ENCODE peak calls at places on chromosomes 4 and X, in ten cellular contexts. One of them, this sample, is unnamed.

GRCh38 chr4:7285244-7286122 is 93.1 kb downstream of the SORCS2 start:
- DNase-seq in T-helper 1 cell: no peak
- DNase-seq in CD4-positive, alpha-beta memory T cell: no peak
- DNase-seq in T-helper 9 cell: no peak
- DNase-seq in stimulated activated CD4-positive, alpha-beta T cell treated with anti-CD3 and anti-CD28 coated beads, TNF-alpha, amount 100 ng/mL, for 1 hour: no peak
- DNase-seq in left cardiac atrium: no peak
- DNase-seq in neural crest cell: no peak
- DNase-seq in DMS153: no peak
- DNase-seq in stimulated activated CD8-positive, alpha-beta memory T cell treated with anti-CD3 and anti-CD28 coated beads, Interleukin-2, amount 100 ng/mL, for 1 hour: no peak
- DNase-seq in adrenal gland: no peak
- DNase-seq in this sample: no peak

GRCh38 chr4:2417765-2418651 is at the start of gene ZFYVE28:
- DNase-seq in adrenal gland: peak
- DNase-seq in stimulated activated CD4-positive, alpha-beta T cell treated with anti-CD3 and anti-CD28 coated beads, TNF-alpha, amount 100 ng/mL, for 1 hour: no peak
- DNase-seq in stimulated activated CD8-positive, alpha-beta memory T cell treated with anti-CD3 and anti-CD28 coated beads, Interleukin-2, amount 100 ng/mL, for 1 hour: no peak
- DNase-seq in neural crest cell: no peak
- DNase-seq in DMS153: no peak
- DNase-seq in T-helper 9 cell: no peak
- DNase-seq in T-helper 1 cell: no peak
- DNase-seq in left cardiac atrium: no peak
- DNase-seq in CD4-positive, alpha-beta memory T cell: no peak
- DNase-seq in this sample: peak

GRCh38 chrX:12007881-12008280 is 130.4 kb upstream of the FRMPD4 start:
- DNase-seq in T-helper 9 cell: no peak
- DNase-seq in adrenal gland: no peak
- DNase-seq in CD4-positive, alpha-beta memory T cell: no peak
- DNase-seq in DMS153: peak
- DNase-seq in stimulated activated CD8-positive, alpha-beta memory T cell treated with anti-CD3 and anti-CD28 coated beads, Interleukin-2, amount 100 ng/mL, for 1 hour: no peak
- DNase-seq in stimulated activated CD4-positive, alpha-beta T cell treated with anti-CD3 and anti-CD28 coated beads, TNF-alpha, amount 100 ng/mL, for 1 hour: no peak
- DNase-seq in neural crest cell: no peak
- DNase-seq in T-helper 1 cell: no peak
- DNase-seq in left cardiac atrium: no peak
- DNase-seq in this sample: no peak

GRCh38 chr4:167897116-167897515 is 195.2 kb upstream of the ANXA10 start:
- DNase-seq in DMS153: peak
- DNase-seq in neural crest cell: peak
- DNase-seq in stimulated activated CD4-positive, alpha-beta T cell treated with anti-CD3 and anti-CD28 coated beads, TNF-alpha, amount 100 ng/mL, for 1 hour: no peak
- DNase-seq in T-helper 1 cell: no peak
- DNase-seq in T-helper 9 cell: no peak
- DNase-seq in adrenal gland: no peak
- DNase-seq in stimulated activated CD8-positive, alpha-beta memory T cell treated with anti-CD3 and anti-CD28 coated beads, Interleukin-2, amount 100 ng/mL, for 1 hour: no peak
- DNase-seq in CD4-positive, alpha-beta memory T cell: no peak
- DNase-seq in left cardiac atrium: no peak
- DNase-seq in this sample: no peak

GRCh38 chr4:16083217-16084191 is at the start of gene PROM1:
- DNase-seq in stimulated activated CD4-positive, alpha-beta T cell treated with anti-CD3 and anti-CD28 coated beads, TNF-alpha, amount 100 ng/mL, for 1 hour: no peak
- DNase-seq in T-helper 1 cell: no peak
- DNase-seq in adrenal gland: no peak
- DNase-seq in neural crest cell: peak
- DNase-seq in left cardiac atrium: peak
- DNase-seq in CD4-positive, alpha-beta memory T cell: no peak
- DNase-seq in T-helper 9 cell: no peak
- DNase-seq in DMS153: peak
- DNase-seq in stimulated activated CD8-positive, alpha-beta memory T cell treated with anti-CD3 and anti-CD28 coated beads, Interleukin-2, amount 100 ng/mL, for 1 hour: no peak
- DNase-seq in this sample: no peak

GRCh38 chr4:6963139-6963611 is 53.5 kb downstream of the TBC1D14 start:
- DNase-seq in CD4-positive, alpha-beta memory T cell: no peak
- DNase-seq in T-helper 1 cell: no peak
- DNase-seq in neural crest cell: no peak
- DNase-seq in adrenal gland: peak
- DNase-seq in T-helper 9 cell: no peak
- DNase-seq in left cardiac atrium: no peak
- DNase-seq in DMS153: no peak
- DNase-seq in stimulated activated CD8-positive, alpha-beta memory T cell treated with anti-CD3 and anti-CD28 coated beads, Interleukin-2, amount 100 ng/mL, for 1 hour: no peak
- DNase-seq in stimulated activated CD4-positive, alpha-beta T cell treated with anti-CD3 and anti-CD28 coated beads, TNF-alpha, amount 100 ng/mL, for 1 hour: no peak
- DNase-seq in this sample: no peak

GRCh38 chr4:187444061-187444460 is 551.5 kb upstream of the ZFP42 start:
- DNase-seq in CD4-positive, alpha-beta memory T cell: no peak
- DNase-seq in left cardiac atrium: no peak
- DNase-seq in stimulated activated CD4-positive, alpha-beta T cell treated with anti-CD3 and anti-CD28 coated beads, TNF-alpha, amount 100 ng/mL, for 1 hour: no peak
- DNase-seq in T-helper 1 cell: no peak
- DNase-seq in neural crest cell: no peak
- DNase-seq in adrenal gland: no peak
- DNase-seq in T-helper 9 cell: no peak
- DNase-seq in DMS153: no peak
- DNase-seq in stimulated activated CD8-positive, alpha-beta memory T cell treated with anti-CD3 and anti-CD28 coated beads, Interleukin-2, amount 100 ng/mL, for 1 hour: no peak
- DNase-seq in this sample: no peak

GRCh38 chr4:77994194-77994721 is 62.9 kb upstream of the FRAS1 start:
- DNase-seq in T-helper 9 cell: no peak
- DNase-seq in CD4-positive, alpha-beta memory T cell: no peak
- DNase-seq in DMS153: no peak
- DNase-seq in left cardiac atrium: no peak
- DNase-seq in T-helper 1 cell: no peak
- DNase-seq in adrenal gland: no peak
- DNase-seq in neural crest cell: peak
- DNase-seq in stimulated activated CD8-positive, alpha-beta memory T cell treated with anti-CD3 and anti-CD28 coated beads, Interleukin-2, amount 100 ng/mL, for 1 hour: no peak
- DNase-seq in stimulated activated CD4-positive, alpha-beta T cell treated with anti-CD3 and anti-CD28 coated beads, TNF-alpha, amount 100 ng/mL, for 1 hour: no peak
- DNase-seq in this sample: no peak

GRCh38 chrX:102863735-102864134 is 73.3 kb upstream of the RAB40AL start:
- DNase-seq in T-helper 1 cell: peak
- DNase-seq in stimulated activated CD4-positive, alpha-beta T cell treated with anti-CD3 and anti-CD28 coated beads, TNF-alpha, amount 100 ng/mL, for 1 hour: peak
- DNase-seq in left cardiac atrium: peak
- DNase-seq in CD4-positive, alpha-beta memory T cell: peak
- DNase-seq in DMS153: peak
- DNase-seq in stimulated activated CD8-positive, alpha-beta memory T cell treated with anti-CD3 and anti-CD28 coated beads, Interleukin-2, amount 100 ng/mL, for 1 hour: peak
- DNase-seq in neural crest cell: peak
- DNase-seq in T-helper 9 cell: peak
- DNase-seq in adrenal gland: peak
- DNase-seq in this sample: peak

GRCh38 chr4:1775731-1776500 is 17.2 kb upstream of the FGFR3 start:
- DNase-seq in stimulated activated CD4-positive, alpha-beta T cell treated with anti-CD3 and anti-CD28 coated beads, TNF-alpha, amount 100 ng/mL, for 1 hour: no peak
- DNase-seq in left cardiac atrium: no peak
- DNase-seq in stimulated activated CD8-positive, alpha-beta memory T cell treated with anti-CD3 and anti-CD28 coated beads, Interleukin-2, amount 100 ng/mL, for 1 hour: no peak
- DNase-seq in DMS153: no peak
- DNase-seq in T-helper 9 cell: no peak
- DNase-seq in adrenal gland: no peak
- DNase-seq in CD4-positive, alpha-beta memory T cell: no peak
- DNase-seq in T-helper 1 cell: no peak
- DNase-seq in neural crest cell: no peak
- DNase-seq in this sample: no peak

GRCh38 chrX:104419211-104419610 is 146.8 kb upstream of the IL1RAPL2 start:
- DNase-seq in CD4-positive, alpha-beta memory T cell: no peak
- DNase-seq in left cardiac atrium: no peak
- DNase-seq in neural crest cell: no peak
- DNase-seq in DMS153: no peak
- DNase-seq in T-helper 9 cell: no peak
- DNase-seq in adrenal gland: no peak
- DNase-seq in stimulated activated CD8-positive, alpha-beta memory T cell treated with anti-CD3 and anti-CD28 coated beads, Interleukin-2, amount 100 ng/mL, for 1 hour: no peak
- DNase-seq in T-helper 1 cell: no peak
- DNase-seq in stimulated activated CD4-positive, alpha-beta T cell treated with anti-CD3 and anti-CD28 coated beads, TNF-alpha, amount 100 ng/mL, for 1 hour: no peak
- DNase-seq in this sample: no peak

GRCh38 chr4:150244600-150244999 is 166.4 kb downstream of the DCLK2 start:
- DNase-seq in adrenal gland: no peak
- DNase-seq in stimulated activated CD8-positive, alpha-beta memory T cell treated with anti-CD3 and anti-CD28 coated beads, Interleukin-2, amount 100 ng/mL, for 1 hour: no peak
- DNase-seq in T-helper 9 cell: no peak
- DNase-seq in T-helper 1 cell: no peak
- DNase-seq in stimulated activated CD4-positive, alpha-beta T cell treated with anti-CD3 and anti-CD28 coated beads, TNF-alpha, amount 100 ng/mL, for 1 hour: no peak
- DNase-seq in DMS153: peak
- DNase-seq in CD4-positive, alpha-beta memory T cell: no peak
- DNase-seq in left cardiac atrium: no peak
- DNase-seq in neural crest cell: no peak
- DNase-seq in this sample: no peak

GRCh38 chr4:113355550-113356371 is 306.3 kb downstream of the ANK2 start:
- DNase-seq in stimulated activated CD4-positive, alpha-beta T cell treated with anti-CD3 and anti-CD28 coated beads, TNF-alpha, amount 100 ng/mL, for 1 hour: peak
- DNase-seq in T-helper 1 cell: peak
- DNase-seq in DMS153: no peak
- DNase-seq in T-helper 9 cell: peak
- DNase-seq in CD4-positive, alpha-beta memory T cell: peak
- DNase-seq in neural crest cell: no peak
- DNase-seq in adrenal gland: peak
- DNase-seq in left cardiac atrium: peak
- DNase-seq in stimulated activated CD8-positive, alpha-beta memory T cell treated with anti-CD3 and anti-CD28 coated beads, Interleukin-2, amount 100 ng/mL, for 1 hour: peak
- DNase-seq in this sample: no peak

GRCh38 chr4:116849620-116850019 is 235.8 kb downstream of the TRAM1L1 start:
- DNase-seq in CD4-positive, alpha-beta memory T cell: no peak
- DNase-seq in stimulated activated CD8-positive, alpha-beta memory T cell treated with anti-CD3 and anti-CD28 coated beads, Interleukin-2, amount 100 ng/mL, for 1 hour: no peak
- DNase-seq in DMS153: no peak
- DNase-seq in T-helper 9 cell: no peak
- DNase-seq in left cardiac atrium: no peak
- DNase-seq in stimulated activated CD4-positive, alpha-beta T cell treated with anti-CD3 and anti-CD28 coated beads, TNF-alpha, amount 100 ng/mL, for 1 hour: no peak
- DNase-seq in adrenal gland: no peak
- DNase-seq in T-helper 1 cell: no peak
- DNase-seq in neural crest cell: no peak
- DNase-seq in this sample: no peak

GRCh38 chr4:110850461-110851447 is 227.9 kb upstream of the PITX2 start:
- DNase-seq in DMS153: no peak
- DNase-seq in CD4-positive, alpha-beta memory T cell: no peak
- DNase-seq in T-helper 9 cell: no peak
- DNase-seq in neural crest cell: no peak
- DNase-seq in T-helper 1 cell: no peak
- DNase-seq in left cardiac atrium: peak
- DNase-seq in stimulated activated CD8-positive, alpha-beta memory T cell treated with anti-CD3 and anti-CD28 coated beads, Interleukin-2, amount 100 ng/mL, for 1 hour: no peak
- DNase-seq in stimulated activated CD4-positive, alpha-beta T cell treated with anti-CD3 and anti-CD28 coated beads, TNF-alpha, amount 100 ng/mL, for 1 hour: no peak
- DNase-seq in adrenal gland: no peak
- DNase-seq in this sample: no peak

GRCh38 chr4:77443941-77444340 is 161.7 kb upstream of the CXCL13 start:
- DNase-seq in T-helper 9 cell: no peak
- DNase-seq in stimulated activated CD8-positive, alpha-beta memory T cell treated with anti-CD3 and anti-CD28 coated beads, Interleukin-2, amount 100 ng/mL, for 1 hour: no peak
- DNase-seq in T-helper 1 cell: no peak
- DNase-seq in DMS153: no peak
- DNase-seq in neural crest cell: no peak
- DNase-seq in CD4-positive, alpha-beta memory T cell: no peak
- DNase-seq in stimulated activated CD4-positive, alpha-beta T cell treated with anti-CD3 and anti-CD28 coated beads, TNF-alpha, amount 100 ng/mL, for 1 hour: no peak
- DNase-seq in adrenal gland: no peak
- DNase-seq in left cardiac atrium: no peak
- DNase-seq in this sample: no peak

GRCh38 chr4:186920486-186920885 is 196.8 kb upstream of the FAT1 start:
- DNase-seq in stimulated activated CD4-positive, alpha-beta T cell treated with anti-CD3 and anti-CD28 coated beads, TNF-alpha, amount 100 ng/mL, for 1 hour: no peak
- DNase-seq in CD4-positive, alpha-beta memory T cell: no peak
- DNase-seq in stimulated activated CD8-positive, alpha-beta memory T cell treated with anti-CD3 and anti-CD28 coated beads, Interleukin-2, amount 100 ng/mL, for 1 hour: no peak
- DNase-seq in T-helper 1 cell: no peak
- DNase-seq in left cardiac atrium: no peak
- DNase-seq in DMS153: no peak
- DNase-seq in T-helper 9 cell: no peak
- DNase-seq in neural crest cell: no peak
- DNase-seq in adrenal gland: no peak
- DNase-seq in this sample: no peak

GRCh38 chrX:74015379-74016019 is 288.5 kb upstream of the ZCCHC13 start:
- DNase-seq in stimulated activated CD4-positive, alpha-beta T cell treated with anti-CD3 and anti-CD28 coated beads, TNF-alpha, amount 100 ng/mL, for 1 hour: peak
- DNase-seq in left cardiac atrium: peak
- DNase-seq in adrenal gland: peak
- DNase-seq in neural crest cell: peak
- DNase-seq in T-helper 1 cell: peak
- DNase-seq in stimulated activated CD8-positive, alpha-beta memory T cell treated with anti-CD3 and anti-CD28 coated beads, Interleukin-2, amount 100 ng/mL, for 1 hour: peak
- DNase-seq in T-helper 9 cell: peak
- DNase-seq in DMS153: no peak
- DNase-seq in CD4-positive, alpha-beta memory T cell: peak
- DNase-seq in this sample: peak

GRCh38 chrX:39551748-39552147 is 546.0 kb downstream of the BCOR start:
- DNase-seq in adrenal gland: no peak
- DNase-seq in left cardiac atrium: no peak
- DNase-seq in T-helper 9 cell: no peak
- DNase-seq in T-helper 1 cell: no peak
- DNase-seq in stimulated activated CD8-positive, alpha-beta memory T cell treated with anti-CD3 and anti-CD28 coated beads, Interleukin-2, amount 100 ng/mL, for 1 hour: no peak
- DNase-seq in neural crest cell: no peak
- DNase-seq in stimulated activated CD4-positive, alpha-beta T cell treated with anti-CD3 and anti-CD28 coated beads, TNF-alpha, amount 100 ng/mL, for 1 hour: no peak
- DNase-seq in DMS153: no peak
- DNase-seq in CD4-positive, alpha-beta memory T cell: no peak
- DNase-seq in this sample: no peak